ENCODE peak calls at places on chromosomes 11 and 22, in nine cellular contexts. N, R, V, A, T, K, Y, W and C are unnamed samples.
A peak's percentile ranks its signal among the peaks of the same experiment; 100 is the strongest.

GRCh38 chr11:64441127-64441526 is 82.2 kb downstream of the RPS6KA4 start:
- DNase-seq in N (no peak), R (no peak), V (no peak), A (no peak), T (no peak), K (no peak), Y (no peak), W (no peak), C (no peak)

GRCh38 chr11:2095198-2095520 is 44.0 kb downstream of the IGF2 start:
- DNase-seq in N (no peak), R (no peak), V (peak; percentile 59), A (no peak), T (no peak), K (no peak), Y (no peak), W (no peak), C (no peak)

GRCh38 chr11:57348636-57349323 is 10.6 kb downstream of the P2RX3 start:
- DNase-seq in N (no peak), R (no peak), V (no peak), A (no peak), T (peak; percentile 8), K (no peak), Y (no peak), W (no peak), C (no peak)

GRCh38 chr11:126892781-126893180 is 107.8 kb downstream of the KIRREL3 start:
- DNase-seq in N (no peak), R (no peak), V (no peak), A (no peak), T (no peak), K (no peak), Y (no peak), W (no peak), C (no peak)

GRCh38 chr11:72511393-72512047 is 77.2 kb upstream of the CLPB start:
- DNase-seq in N (no peak), R (no peak), V (no peak), A (no peak), T (peak; percentile 41), K (no peak), Y (no peak), W (no peak), C (no peak)

GRCh38 chr11:8196749-8197148 is 27.9 kb upstream of the RIC3 start:
- DNase-seq in N (no peak), R (no peak), V (no peak), A (no peak), T (no peak), K (no peak), Y (no peak), W (no peak), C (no peak)

GRCh38 chr11:16613401-16614381 is 124.8 kb upstream of the C11orf58 start:
- DNase-seq in N (peak; percentile 88), R (peak; percentile 89), V (peak; percentile 88), A (peak; percentile 64), T (peak; percentile 76), K (peak; percentile 61), Y (peak; percentile 84), W (peak; percentile 94), C (peak; percentile 69)

GRCh38 chr11:2470495-2470894 is 25.7 kb downstream of the KCNQ1 start:
- DNase-seq in N (no peak), R (no peak), V (no peak), A (no peak), T (no peak), K (no peak), Y (no peak), W (no peak), C (no peak)

GRCh38 chr22:49829044-49829719 is 1.5 kb upstream of the BRD1 start:
- DNase-seq in N (no peak), R (no peak), V (no peak), A (no peak), T (no peak), K (no peak), Y (no peak), W (no peak), C (no peak)

GRCh38 chr11:34346551-34346950 is 11.3 kb downstream of the ABTB2 start:
- DNase-seq in N (peak; percentile 34), R (no peak), V (no peak), A (no peak), T (peak; percentile 74), K (no peak), Y (no peak), W (peak; percentile 34), C (no peak)

DNA sequence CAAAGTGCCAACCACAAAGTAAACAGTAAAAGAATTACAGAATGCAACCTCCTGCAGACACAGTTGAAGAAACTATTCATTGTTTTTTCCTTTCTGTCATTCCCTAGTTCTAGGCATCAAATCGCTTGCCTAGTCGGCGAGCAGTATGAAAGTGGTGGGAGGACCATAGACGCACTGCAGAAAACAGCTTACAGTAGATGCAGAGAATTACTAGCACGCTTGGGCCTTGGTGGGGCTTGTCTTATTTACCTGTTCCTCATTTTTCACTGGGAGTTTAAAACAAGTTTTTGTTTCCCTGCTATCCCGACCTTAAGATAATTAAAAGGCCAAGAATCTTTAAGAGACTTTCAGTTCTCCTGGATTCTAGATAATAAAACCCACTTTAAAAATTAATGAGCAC is 742 bp upstream of the ARL14EP start:
- DNase-seq in N (no peak), R (no peak), V (no peak), A (no peak), T (no peak), K (no peak), Y (no peak), W (no peak), C (no peak)
- H3K27ac ChIP-seq in N (no peak overlapping the region), R (no peak overlapping the region), V (no peak overlapping the region), A (peak overlapping the region; percentile 43), T (no peak overlapping the region), K (no peak overlapping the region), Y (no peak overlapping the region), W (no peak overlapping the region), C (peak overlapping the region; percentile 73)

GRCh38 chr22:45709004-45709739 is 37.5 kb downstream of the ATXN10 start:
- DNase-seq in N (no peak), R (no peak), V (no peak), A (no peak), T (peak; percentile 92), K (no peak), Y (peak; percentile 74), W (no peak), C (no peak)

GRCh38 chr22:45710469-45710868 is 38.8 kb downstream of the ATXN10 start:
- DNase-seq in N (no peak), R (no peak), V (no peak), A (no peak), T (no peak), K (no peak), Y (no peak), W (no peak), C (no peak)

GRCh38 chr22:45707605-45708004 is 36.0 kb downstream of the ATXN10 start:
- DNase-seq in N (no peak), R (no peak), V (no peak), A (no peak), T (no peak), K (no peak), Y (no peak), W (no peak), C (no peak)

GRCh38 chr22:45709866-45710265 is 38.2 kb downstream of the ATXN10 start:
- DNase-seq in N (no peak), R (no peak), V (no peak), A (no peak), T (peak; percentile 79), K (no peak), Y (peak; percentile 68), W (no peak), C (no peak)

DNA sequence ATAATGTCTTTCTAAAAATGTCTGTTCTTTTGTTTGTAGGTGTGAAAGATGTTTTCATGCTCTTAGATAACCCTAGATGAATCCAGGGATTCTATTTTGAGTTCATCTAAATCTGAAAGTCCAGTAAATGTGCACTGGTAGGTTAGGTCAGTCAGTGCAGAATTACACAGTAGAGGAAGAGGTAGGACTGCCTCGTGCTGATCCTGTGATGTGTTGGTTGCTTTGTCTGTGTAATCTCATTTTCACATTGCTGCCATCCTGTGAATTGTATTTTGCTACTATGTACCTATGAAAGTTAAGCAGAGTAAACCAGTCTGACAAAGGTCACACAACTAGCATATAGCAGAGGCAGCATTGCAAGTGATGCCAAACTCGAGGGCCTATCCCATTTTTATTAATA is 36.5 kb downstream of the ATXN10 start:
- DNase-seq in N (no peak), R (no peak), V (no peak), A (no peak), T (no peak), K (no peak), Y (no peak), W (no peak), C (no peak)
- H3K36me3 ChIP-seq in N (peaks cover 40% of the 10 kb centered on the region), R (peaks cover 28% of the 10 kb centered on the region), V (peaks cover 16% of the 10 kb centered on the region), A (peaks cover 94% of the 10 kb centered on the region), T (peaks cover 6% of the 10 kb centered on the region), K (peaks cover 6% of the 10 kb centered on the region), Y (peaks cover 33% of the 10 kb centered on the region), W (no peaks in the 10 kb centered on the region), C (no peaks in the 10 kb centered on the region)

GRCh38 chr22:24419480-24419860 is 7.9 kb upstream of the ADORA2A start:
- DNase-seq in N (no peak), R (no peak), V (peak; percentile 58), A (no peak), T (no peak), K (no peak), Y (no peak), W (no peak), C (no peak)

GRCh38 chr22:24422078-24422665 is 5.2 kb upstream of the ADORA2A start:
- DNase-seq in N (no peak), R (no peak), V (no peak), A (no peak), T (no peak), K (no peak), Y (no peak), W (no peak), C (no peak)

GRCh38 chr22:24420072-24420976 is 7.1 kb upstream of the ADORA2A start:
- DNase-seq in N (peak; percentile 69), R (no peak), V (peak; percentile 60), A (no peak), T (no peak), K (no peak), Y (no peak), W (no peak), C (no peak)

GRCh38 chr22:24420977-24421343 is 6.4 kb upstream of the ADORA2A start:
- DNase-seq in N (no peak), R (no peak), V (no peak), A (no peak), T (no peak), K (no peak), Y (no peak), W (no peak), C (no peak)

DNA sequence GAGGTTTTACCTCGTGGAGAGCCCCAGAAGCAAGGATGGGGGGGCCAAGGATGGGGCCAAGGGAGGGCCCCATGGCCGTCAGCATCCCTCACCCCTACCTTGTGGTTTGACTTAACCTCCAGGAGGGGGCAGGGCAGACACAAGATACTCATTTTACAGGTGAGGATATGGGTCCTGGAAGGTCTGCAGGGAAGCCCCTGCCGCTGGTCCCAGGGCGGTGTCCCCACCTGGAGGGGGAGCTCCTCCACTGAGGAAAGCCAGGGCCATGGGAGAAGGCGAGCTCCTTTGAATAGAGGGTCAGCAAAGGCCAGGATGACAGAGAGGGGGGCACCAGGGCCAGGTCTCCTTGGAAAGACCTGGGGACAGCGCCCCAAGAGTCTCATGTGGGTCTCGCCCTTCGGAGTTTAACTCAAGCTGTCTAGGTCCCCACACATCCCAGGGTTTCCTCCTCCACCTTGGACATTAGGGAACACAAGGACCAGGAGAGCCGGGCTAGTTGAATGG is 5.9 kb upstream of the ADORA2A start:
- DNase-seq in N (no peak), R (peak; percentile 82), V (no peak), A (peak; percentile 79), T (no peak), K (peak; percentile 12), Y (peak; percentile 14), W (no peak), C (no peak)
- TF ChIP-seq CTCF in N (no peak), R (peak; percentile 64), V (no peak), A (peak; percentile 91), T (no peak), K (peak; percentile 32), Y (peak; percentile 51), W (no peak), C (no peak)

GRCh38 chr11:10902756-10903155 is 44.9 kb upstream of the ZBED5 start:
- DNase-seq in N (no peak), R (no peak), V (no peak), A (no peak), T (no peak), K (no peak), Y (no peak), W (no peak), C (no peak)
- H3K27ac ChIP-seq in N (no peak overlapping the region), R (no peak overlapping the region), V (peak overlapping the region; percentile 61), A (no peak overlapping the region), T (no peak overlapping the region), K (no peak overlapping the region), Y (no peak overlapping the region), W (no peak overlapping the region), C (no peak overlapping the region)